ENCODE peak calls at places on chromosomes 11 and 22, in six cellular contexts. X, M, Q, N, P and H are unnamed samples.

GRCh38 chr11:114040706-114041211 is 18.8 kb upstream of the ZBTB16 start:
- DNase-seq in X (no peak), M (no peak), Q (peak; percentile 31), N (no peak), P (no peak), H (peak; percentile 90)

GRCh38 chr11:16151138-16151537 is 205.2 kb downstream of the SOX6 start:
- DNase-seq in X (no peak), M (no peak), Q (no peak), N (no peak), P (no peak), H (no peak)

GRCh38 chr11:126061707-126062678 is 673 bp downstream of the CDON start:
- DNase-seq in X (peak; percentile 62), M (no peak), Q (peak; percentile 5), N (peak; percentile 74), P (peak; percentile 25), H (peak; percentile 30)

GRCh38 chr11:130136107-130136506 is 23.5 kb upstream of the ST14 start:
- DNase-seq in X (no peak), M (no peak), Q (no peak), N (no peak), P (no peak), H (no peak)

GRCh38 chr11:65060913-65061408 is 2.6 kb upstream of the NAALADL1 start:
- DNase-seq in X (peak; percentile 74), M (no peak), Q (no peak), N (peak; percentile 67), P (no peak), H (no peak)

GRCh38 chr11:68028802-68029475 is 1.5 kb upstream of the NDUFS8 start:
- DNase-seq in X (no peak), M (no peak), Q (peak; percentile 65), N (no peak), P (peak; percentile 46), H (peak; percentile 56)

GRCh38 chr11:15591112-15591537 is 476.4 kb downstream of the INSC start:
- DNase-seq in X (no peak), M (no peak), Q (no peak), N (no peak), P (no peak), H (no peak)

GRCh38 chr22:34808618-34809017 is 257.3 kb upstream of the ISX start:
- DNase-seq in X (no peak), M (peak; percentile 15), Q (no peak), N (no peak), P (no peak), H (no peak)

GRCh38 chr11:119897576-119897975 is 168.6 kb upstream of the NECTIN1 start:
- DNase-seq in X (no peak), M (no peak), Q (no peak), N (no peak), P (peak; percentile 29), H (no peak)

GRCh38 chr11:107018274-107018901 is at the start of gene GUCY1A2:
- DNase-seq in X (peak; percentile 59), M (peak; percentile 38), Q (no peak), N (peak; percentile 59), P (no peak), H (peak; percentile 44)

GRCh38 chr22:22748297-22748743 is 103.9 kb downstream of the GGTLC2 start:
- DNase-seq in X (peak; percentile 58), M (peak; percentile 9), Q (peak; percentile 52), N (peak; percentile 62), P (peak; percentile 50), H (peak; percentile 20)

GRCh38 chr11:66720223-66720898 is 8.7 kb downstream of the SPTBN2 start:
- DNase-seq in X (peak; percentile 93), M (peak; percentile 69), Q (peak; percentile 56), N (peak; percentile 81), P (peak; percentile 8), H (no peak)

GRCh38 chr11:44621784-44622183 is 56.3 kb downstream of the CD82 start:
- DNase-seq in X (no peak), M (no peak), Q (no peak), N (no peak), P (no peak), H (no peak)

GRCh38 chr11:67373916-67374570 is 645 bp upstream of the CLCF1 start:
- DNase-seq in X (peak; percentile 85), M (peak; percentile 74), Q (peak; percentile 96), N (peak; percentile 78), P (peak; percentile 96), H (peak; percentile 96)

GRCh38 chr11:1946812-1947480 is at the start of gene MRPL23:
- DNase-seq in X (no peak), M (no peak), Q (no peak), N (no peak), P (no peak), H (no peak)

GRCh38 chr11:129224538-129224937 is 32.4 kb upstream of the ARHGAP32 start:
- DNase-seq in X (no peak), M (no peak), Q (no peak), N (no peak), P (no peak), H (no peak)

GRCh38 chr11:88100161-88100560 is 75.1 kb downstream of the RAB38 start:
- DNase-seq in X (no peak), M (no peak), Q (no peak), N (no peak), P (no peak), H (no peak)

GRCh38 chr11:101267654-101268053 is 138.0 kb upstream of the PGR start:
- DNase-seq in X (no peak), M (no peak), Q (no peak), N (no peak), P (no peak), H (no peak)

GRCh38 chr11:2202900-2203439 is 31.4 kb upstream of the TH start:
- DNase-seq in X (no peak), M (no peak), Q (no peak), N (no peak), P (no peak), H (no peak)

GRCh38 chr11:56103210-56103737 is at the start of gene OR8H2:
- DNase-seq in X (no peak), M (no peak), Q (no peak), N (no peak), P (no peak), H (no peak)

GRCh38 chr11:64826062-64826461 is 15.7 kb upstream of the MEN1 start:
- DNase-seq in X (no peak), M (no peak), Q (no peak), N (no peak), P (no peak), H (no peak)

GRCh38 chr22:27097933-27098332 is 440.5 kb downstream of the MIAT start:
- DNase-seq in X (no peak), M (no peak), Q (no peak), N (no peak), P (no peak), H (no peak)

GRCh38 chr22:27099896-27100295 is 442.5 kb downstream of the MIAT start:
- DNase-seq in X (no peak), M (no peak), Q (no peak), N (no peak), P (no peak), H (no peak)

GRCh38 chr22:27101288-27101687 is 443.9 kb downstream of the MIAT start:
- DNase-seq in X (no peak), M (no peak), Q (no peak), N (no peak), P (no peak), H (no peak)

GRCh38 chr22:27100323-27100722 is 442.9 kb downstream of the MIAT start:
- DNase-seq in X (no peak), M (no peak), Q (no peak), N (peak; percentile 50), P (no peak), H (no peak)

DNA sequence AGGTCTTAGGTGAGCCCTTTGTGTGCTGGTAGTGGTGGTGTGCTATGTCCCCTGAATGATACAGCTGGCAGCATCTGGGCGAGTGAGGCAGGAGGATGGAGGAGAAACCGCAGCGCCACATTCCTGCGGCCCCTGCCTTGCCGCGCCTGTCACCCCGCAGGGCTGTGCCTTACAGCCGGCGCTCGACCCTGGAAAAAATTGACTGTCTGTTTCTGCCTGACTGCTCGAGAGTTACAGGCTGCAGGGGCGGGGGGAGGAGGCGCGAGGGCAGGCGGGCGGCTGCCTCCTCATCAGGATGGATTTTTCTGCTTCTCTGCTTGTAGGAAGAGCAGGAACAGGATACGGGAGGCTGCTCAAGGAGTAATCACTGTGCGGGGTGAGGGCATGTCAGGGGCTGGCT is 443.4 kb downstream of the MIAT start:
- DNase-seq in X (peak; percentile 57), M (peak; percentile 59), Q (peak; percentile 45), N (peak; percentile 61), P (no peak), H (peak; percentile 87)
- H4K91ac ChIP-seq in X (no peak overlapping the region), M (no peak overlapping the region), Q (no peak overlapping the region), N (no peak overlapping the region), P (no peak overlapping the region), H (peak overlapping the region; percentile 21)

DNA sequence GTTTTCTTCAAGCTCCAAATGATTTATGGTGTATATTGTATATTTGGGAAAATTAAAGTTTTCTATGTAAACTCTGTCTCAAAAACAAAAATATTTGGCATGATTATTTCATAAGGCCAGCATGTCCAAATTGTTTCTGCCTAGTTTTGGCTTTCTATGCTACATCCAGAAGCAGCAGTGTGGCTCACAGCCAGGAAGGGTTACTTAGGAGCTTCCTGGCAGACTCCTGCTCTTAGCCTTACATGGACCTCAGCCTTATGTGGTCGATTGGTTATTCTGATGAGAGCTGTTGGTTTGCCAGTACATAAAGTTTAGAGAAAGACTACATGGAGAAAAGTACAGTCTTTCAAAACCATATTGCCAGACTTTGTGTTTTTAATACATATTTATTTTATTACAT is 297.7 kb upstream of the FAT3 start:
- DNase-seq in X (no peak), M (no peak), Q (no peak), N (no peak), P (no peak), H (no peak)
- H4K91ac ChIP-seq in X (no peak overlapping the region), M (no peak overlapping the region), Q (no peak overlapping the region), N (no peak overlapping the region), P (no peak overlapping the region), H (no peak overlapping the region)

DNA sequence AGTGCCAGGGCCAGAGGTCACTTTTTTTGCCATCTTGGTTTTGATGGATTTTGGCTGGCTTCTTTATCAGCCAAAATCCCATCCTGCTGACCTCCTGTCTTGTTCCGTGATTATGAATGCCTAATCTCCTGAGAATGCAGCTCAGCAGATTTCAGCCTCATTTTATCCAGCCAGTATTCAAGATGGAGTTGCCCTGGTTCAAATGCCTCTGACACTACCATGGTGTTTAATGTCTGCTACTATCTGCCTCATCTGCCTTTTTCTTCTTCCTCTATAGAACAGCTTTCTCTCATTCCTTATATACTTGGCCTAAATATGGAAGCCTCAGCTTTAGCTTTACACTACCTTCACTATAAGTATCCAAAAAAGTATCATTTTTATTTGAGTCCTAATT is 50.7 kb downstream of the ACER3 start:
- DNase-seq in X (no peak), M (no peak), Q (no peak), N (no peak), P (no peak), H (no peak)
- H4K91ac ChIP-seq in X (no peak overlapping the region), M (no peak overlapping the region), Q (no peak overlapping the region), N (no peak overlapping the region), P (no peak overlapping the region), H (no peak overlapping the region)

GRCh38 chr22:39535302-39535805 is 2.8 kb upstream of the RPS19BP1 start:
- DNase-seq in X (peak; percentile 79), M (no peak), Q (no peak), N (peak; percentile 66), P (no peak), H (no peak)

GRCh38 chr22:39534591-39535301 is 2.2 kb upstream of the RPS19BP1 start:
- DNase-seq in X (peak; percentile 90), M (peak; percentile 89), Q (peak; percentile 53), N (peak; percentile 99), P (peak; percentile 52), H (peak; percentile 67)

GRCh38 chr22:39536711-39537110 is 4.2 kb upstream of the RPS19BP1 start:
- DNase-seq in X (no peak), M (no peak), Q (no peak), N (no peak), P (no peak), H (no peak)

GRCh38 chr22:39535831-39536449 is 3.4 kb upstream of the RPS19BP1 start:
- DNase-seq in X (no peak), M (no peak), Q (no peak), N (no peak), P (no peak), H (no peak)

GRCh38 chr22:39537981-39538380 is 5.4 kb upstream of the RPS19BP1 start:
- DNase-seq in X (no peak), M (no peak), Q (no peak), N (no peak), P (no peak), H (no peak)
- H4K91ac ChIP-seq in X (no peak overlapping the region), M (no peak overlapping the region), Q (no peak overlapping the region), N (no peak overlapping the region), P (no peak overlapping the region), H (no peak overlapping the region)